ENCODE peak calls at places on chromosome 4, in four cellular contexts. L is gastrocnemius medialis, O is bronchial epithelial cell, Z is heart left ventricle. F is an unnamed sample.

GRCh38 chr4:52841707-52842456 is 20.2 kb upstream of the RASL11B start:
- DNase-seq in L (no peak), O (no peak), Z (peak), F (no peak)

GRCh38 chr4:101419324-101420135 is 72.2 kb upstream of the PPP3CA start:
- DNase-seq in L (no peak), O (peak), Z (no peak), F (no peak)

GRCh38 chr4:170102426-170102825 is 12.7 kb upstream of the AADAT start:
- DNase-seq in L (no peak), O (no peak), Z (no peak), F (no peak)

GRCh38 chr4:140595065-140595464 is 26.3 kb upstream of the UCP1 start:
- DNase-seq in L (no peak), O (peak), Z (no peak), F (no peak)

GRCh38 chr4:33160126-33160525 is 2440.0 kb downstream of the PCDH7 start:
- DNase-seq in L (no peak), O (peak), Z (no peak), F (no peak)

GRCh38 chr4:127410201-127410600 is 222.6 kb upstream of the INTU start:
- DNase-seq in L (peak), O (no peak), Z (peak), F (no peak)

GRCh38 chr4:119299221-119300071 is 22.5 kb downstream of the FABP2 start:
- DNase-seq in L (no peak), O (peak), Z (no peak), F (no peak)

GRCh38 chr4:2365054-2365912 is 53.2 kb downstream of the ZFYVE28 start:
- DNase-seq in L (no peak), O (no peak), Z (no peak), F (no peak)

GRCh38 chr4:108166038-108166437 is 2.7 kb downstream of the LEF1 start:
- DNase-seq in L (no peak), O (no peak), Z (no peak), F (no peak)

GRCh38 chr4:98261291-98262271 is at the start of gene RAP1GDS1:
- DNase-seq in L (peak), O (peak), Z (peak), F (peak)

GRCh38 chr4:13733817-13734216 is 106.3 kb upstream of the BOD1L1 start:
- DNase-seq in L (no peak), O (no peak), Z (no peak), F (no peak)

GRCh38 chr4:95637047-95637600 is 88.4 kb upstream of the UNC5C start:
- DNase-seq in L (no peak), O (peak), Z (no peak), F (no peak)

GRCh38 chr4:40809058-40809457 is 59.3 kb downstream of the NSUN7 start:
- DNase-seq in L (no peak), O (no peak), Z (no peak), F (no peak)

GRCh38 chr4:30721353-30722091 is 1.4 kb downstream of the PCDH7 start:
- DNase-seq in L (no peak), O (no peak), Z (peak), F (no peak)

GRCh38 chr4:47031011-47031678 is at the start of gene GABRB1:
- DNase-seq in L (no peak), O (peak), Z (peak), F (no peak)

GRCh38 chr4:140296871-140297570 is 76.4 kb upstream of the SCOC start:
- DNase-seq in L (no peak), O (peak), Z (no peak), F (no peak)

GRCh38 chr4:11268149-11268548 is 160.5 kb downstream of the HS3ST1 start:
- DNase-seq in L (no peak), O (peak), Z (no peak), F (no peak)

GRCh38 chr4:82715731-82716617 is 82.6 kb downstream of the SCD5 start:
- DNase-seq in L (no peak), O (peak), Z (no peak), F (no peak)

GRCh38 chr4:184413227-184414064 is 60.9 kb downstream of the IRF2 start:
- DNase-seq in L (no peak), O (no peak), Z (no peak), F (no peak)

GRCh38 chr4:150242820-150243458 is 164.7 kb downstream of the DCLK2 start:
- DNase-seq in L (no peak), O (peak), Z (no peak), F (no peak)

GRCh38 chr4:156293657-156294297 is 340.1 kb upstream of the CTSO start:
- DNase-seq in L (no peak), O (peak), Z (no peak), F (no peak)

GRCh38 chr4:85548841-85549240 is 73.9 kb downstream of the ARHGAP24 start:
- DNase-seq in L (no peak), O (no peak), Z (no peak), F (no peak)

GRCh38 chr4:113109106-113109740 is 59.8 kb downstream of the ANK2 start:
- DNase-seq in L (no peak), O (no peak), Z (no peak), F (no peak)

GRCh38 chr4:85724801-85725548 is 250.0 kb downstream of the ARHGAP24 start:
- DNase-seq in L (no peak), O (no peak), Z (no peak), F (no peak)

GRCh38 chr4:15765910-15766703 is 12.0 kb upstream of the CD38 start:
- DNase-seq in L (no peak), O (no peak), Z (no peak), F (no peak)

GRCh38 chr4:13413719-13414437 is 70.3 kb downstream of the RAB28 start:
- DNase-seq in L (no peak), O (no peak), Z (no peak), F (no peak)

GRCh38 chr4:147829401-147830101 is 97.7 kb downstream of the ARHGAP10 start:
- DNase-seq in L (peak), O (peak), Z (peak), F (no peak)

GRCh38 chr4:159273126-159273438 is 170.2 kb downstream of the RAPGEF2 start:
- DNase-seq in L (no peak), O (no peak), Z (no peak), F (no peak)

DNA sequence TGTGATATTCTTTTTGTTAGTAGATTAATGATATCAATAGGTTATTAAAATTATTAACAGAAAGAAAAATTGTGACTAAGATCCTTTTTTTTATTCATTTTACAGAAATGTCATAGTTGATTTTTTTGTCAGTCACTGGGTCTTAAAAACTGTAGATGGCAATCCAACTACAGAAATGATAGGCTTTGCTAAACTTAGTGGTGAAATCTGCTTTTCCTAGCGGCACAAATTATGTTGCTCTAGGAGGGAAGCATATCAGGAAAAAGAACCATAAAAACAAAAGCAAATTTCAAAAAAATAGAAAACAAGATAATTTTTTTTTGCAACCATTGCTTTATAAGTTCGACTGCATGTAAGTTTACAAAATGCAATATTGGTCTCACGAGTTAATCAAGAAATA is 443.5 kb upstream of the IGFBP7 start:
- DNase-seq in L (no peak), O (no peak), Z (no peak), F (no peak)
- TF ChIP-seq CTCF in L (no peak), O (no peak), Z (no peak), F (no peak)

GRCh38 chr4:153204247-153205027 is at the start of gene TRIM2:
- DNase-seq in L (peak), O (peak), Z (peak), F (peak)
- H3K4me3 ChIP-seq in L (peak), O (no peak), Z (peak), F (peak)

DNA sequence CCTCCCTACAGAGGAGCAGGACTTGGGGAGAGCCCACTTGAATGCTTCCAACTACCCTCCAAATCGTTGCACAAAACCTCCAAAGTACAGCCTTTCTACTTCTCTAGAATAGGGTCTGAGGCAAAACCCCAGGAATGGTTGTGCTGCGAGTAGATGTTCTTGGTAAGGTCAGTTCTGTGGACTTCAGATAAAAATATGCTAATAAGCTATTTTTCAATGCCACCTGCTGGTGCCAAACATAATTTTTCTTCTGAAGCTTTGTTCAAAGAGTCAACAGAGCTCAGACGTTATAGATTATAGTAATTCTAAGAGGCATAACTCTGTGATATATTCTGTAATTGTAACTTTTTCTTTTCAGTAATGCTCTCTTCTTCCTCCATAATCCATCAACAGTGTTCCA is 425.7 kb downstream of the GPAT3 start:
- DNase-seq in L (no peak), O (peak), Z (no peak), F (no peak)
- TF ChIP-seq CTCF in L (no peak), O (peak), Z (no peak), F (no peak)

GRCh38 chr4:118086334-118086733 is 52.0 kb downstream of the NDST3 start:
- DNase-seq in L (no peak), O (peak), Z (no peak), F (no peak)
- H3K4me3 ChIP-seq in L (no peak), O (no peak), Z (no peak), F (no peak)

DNA sequence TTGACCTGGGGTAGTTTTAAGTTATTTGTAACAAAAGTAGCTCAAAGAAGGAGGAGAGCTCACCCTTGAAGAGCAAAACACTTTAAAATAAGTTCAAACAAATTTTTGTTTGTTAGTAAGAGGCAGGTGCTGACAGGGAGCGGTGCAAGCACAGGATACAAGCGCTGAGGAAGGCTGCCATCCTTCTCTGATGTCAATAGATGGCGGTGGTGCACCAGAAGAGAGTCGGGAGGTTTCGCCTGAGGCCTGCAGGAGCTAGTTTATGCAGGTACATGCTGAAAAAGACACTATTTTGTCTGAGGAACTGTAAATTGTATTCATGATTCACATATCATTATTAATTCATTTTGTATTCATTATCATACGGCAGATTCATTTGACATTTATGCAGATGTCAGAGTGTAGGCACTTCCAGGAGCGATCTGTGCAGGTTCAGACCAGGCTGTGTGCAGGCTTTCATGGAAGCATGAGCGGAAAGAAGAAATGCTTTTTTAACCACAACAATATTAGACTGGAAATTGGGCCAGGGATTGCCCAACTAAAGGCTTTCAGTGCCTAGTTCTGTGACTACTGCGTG is 823.9 kb downstream of the STIM2 start:
- DNase-seq in L (no peak), O (peak), Z (peak), F (no peak)
- TF ChIP-seq CTCF in L (no peak), O (peak), Z (peak), F (peak)

DNA sequence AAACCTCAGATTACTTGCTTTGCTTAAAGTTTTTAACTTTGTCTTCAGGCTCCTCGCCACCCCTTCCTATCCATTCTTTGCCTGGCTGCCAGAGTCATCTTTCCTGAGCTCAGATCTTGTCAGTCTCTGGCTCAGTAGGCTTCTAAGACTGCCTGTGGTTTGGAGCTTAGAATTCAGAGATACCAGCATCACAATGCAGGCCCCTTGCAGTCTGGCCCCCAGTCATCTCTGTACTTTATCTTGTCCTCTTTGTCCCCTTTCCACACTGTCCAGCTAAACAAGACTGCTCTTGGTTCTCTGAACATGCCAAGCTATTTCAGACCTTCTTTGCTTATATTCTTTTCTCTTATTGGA is 3.0 kb downstream of the KIAA0232 start:
- DNase-seq in L (no peak), O (no peak), Z (no peak), F (no peak)
- H3K4me3 ChIP-seq in L (no peak), O (no peak), Z (no peak), F (no peak)

GRCh38 chr4:77157859-77158486 is 966 bp downstream of the CCNG2 start:
- DNase-seq in L (peak), O (peak), Z (peak), F (peak)
- TF ChIP-seq CTCF in L (no peak), O (no peak), Z (no peak), F (peak)

GRCh38 chr4:110614981-110615365 is 7.9 kb downstream of the PITX2 start:
- DNase-seq in L (no peak), O (no peak), Z (no peak), F (no peak)
- H3K4me3 ChIP-seq in L (no peak), O (no peak), Z (no peak), F (no peak)

GRCh38 chr4:6341696-6342095 is 72.0 kb downstream of the WFS1 start:
- DNase-seq in L (no peak), O (no peak), Z (no peak), F (no peak)

GRCh38 chr4:6345096-6345830 is 75.6 kb downstream of the WFS1 start:
- DNase-seq in L (no peak), O (no peak), Z (no peak), F (no peak)

GRCh38 chr4:6345866-6346265 is 76.2 kb downstream of the WFS1 start:
- DNase-seq in L (no peak), O (no peak), Z (no peak), F (no peak)

GRCh38 chr4:6342530-6343293 is 73.1 kb downstream of the WFS1 start:
- DNase-seq in L (peak), O (peak), Z (peak), F (no peak)

GRCh38 chr4:6343950-6344408 is 74.3 kb downstream of the WFS1 start:
- DNase-seq in L (no peak), O (peak), Z (no peak), F (no peak)
- TF ChIP-seq CTCF in L (no peak), O (peak), Z (no peak), F (no peak)